ENCODE peak calls at places on chromosomes 2 and 18, in nine cellular contexts. V is mucosa of descending colon; E is ureter; Y is GM23338; B is activated naive CD4-positive, alpha-beta T cell; A is posterior vena cava; T is epithelial cell of prostate; Z is lower lobe of right lung; U is stimulated activated CD4-positive, alpha-beta T cell treated with anti-CD3 and anti-CD28 coated beads, Interleukin-4, amount 100 ng/mL, for 1 hour. Q is an unnamed sample.

GRCh38 chr18:22467760-22468553 is 50.2 kb upstream of the CTAGE1 start:
- DNase-seq in U (no peak), T (peak; percentile 99), A (peak; percentile 85), V (no peak), B (no peak), Z (no peak), Y (no peak), E (no peak), Q (peak; percentile 88)

GRCh38 chr2:105118960-105119359 is 81.1 kb downstream of the MRPS9 start:
- DNase-seq in T (no peak), B (no peak), Y (peak; percentile 73), A (no peak), V (no peak), U (no peak), Z (no peak), E (no peak), Q (no peak)

GRCh38 chr2:29113891-29114321 is 1.3 kb upstream of the CLIP4 start:
- DNase-seq in B (no peak), U (no peak), A (peak; percentile 86), Z (peak; percentile 80), V (peak; percentile 31), T (peak; percentile 71), E (peak; percentile 71), Y (no peak), Q (peak; percentile 46)

GRCh38 chr2:127511917-127512316 is 14.4 kb downstream of the IWS1 start:
- DNase-seq in U (no peak), E (no peak), Y (no peak), Z (no peak), B (no peak), V (no peak), T (no peak), A (no peak), Q (no peak)

GRCh38 chr18:57447154-57447621 is 12.0 kb downstream of the ONECUT2 start:
- DNase-seq in Y (peak; percentile 87), E (no peak), T (no peak), A (no peak), U (no peak), V (no peak), B (no peak), Z (no peak), Q (no peak)

GRCh38 chr2:202764991-202765390 is 106.6 kb downstream of the ICA1L start:
- DNase-seq in T (no peak), A (no peak), U (no peak), Z (no peak), B (no peak), E (no peak), Y (no peak), V (no peak), Q (no peak)

GRCh38 chr2:168655207-168655606 is 147.2 kb upstream of the NOSTRIN start:
- DNase-seq in A (no peak), Z (no peak), Y (no peak), V (no peak), E (no peak), T (no peak), U (no peak), B (no peak), Q (no peak)

GRCh38 chr2:97749611-97750010 is 36.2 kb downstream of the ZAP70 start:
- DNase-seq in Y (peak; percentile 18), U (no peak), T (no peak), E (no peak), Z (no peak), V (no peak), B (no peak), A (peak; percentile 67), Q (no peak)

GRCh38 chr2:173647681-173648350 is 293.1 kb downstream of the CDCA7 start:
- DNase-seq in Z (no peak), B (no peak), Y (no peak), V (no peak), A (no peak), T (no peak), E (no peak), U (no peak), Q (no peak)

GRCh38 chr2:231583982-231584381 is 8.7 kb upstream of the TEX44 start:
- DNase-seq in U (no peak), B (no peak), Y (peak; percentile 89), Z (peak; percentile 4), A (no peak), E (no peak), T (no peak), V (no peak), Q (no peak)

GRCh38 chr2:128684523-128684922 is 365.9 kb upstream of the HS6ST1 start:
- DNase-seq in T (no peak), A (no peak), U (no peak), B (no peak), Y (no peak), V (no peak), Z (no peak), E (no peak), Q (no peak)

GRCh38 chr18:78405763-78406162 is 573.9 kb upstream of the SALL3 start:
- DNase-seq in B (no peak), A (no peak), U (no peak), Z (no peak), T (no peak), Y (no peak), V (no peak), E (no peak), Q (no peak)

GRCh38 chr2:45169339-45170190 is 160.3 kb upstream of the SIX2 start:
- DNase-seq in B (no peak), A (no peak), U (no peak), Y (peak; percentile 70), Z (no peak), V (no peak), T (no peak), E (no peak), Q (no peak)

GRCh38 chr2:203534486-203535077 is 519 bp downstream of the RAPH1 start:
- DNase-seq in V (no peak), Y (no peak), E (peak; percentile 50), A (peak; percentile 85), B (no peak), U (peak; percentile 26), Z (no peak), T (no peak), Q (no peak)

GRCh38 chr2:212177724-212178123 is 360.9 kb downstream of the ERBB4 start:
- DNase-seq in V (no peak), U (no peak), A (no peak), Y (peak; percentile 72), Z (no peak), E (no peak), B (no peak), T (no peak), Q (no peak)

GRCh38 chr2:201698588-201699226 is at the start of gene MPP4:
- DNase-seq in V (no peak), B (no peak), Z (no peak), A (no peak), Y (no peak), U (no peak), E (no peak), T (no peak), Q (peak; percentile 65)

GRCh38 chr2:202494856-202495604 is 118.9 kb downstream of the BMPR2 start:
- DNase-seq in Y (peak; percentile 66), B (no peak), A (no peak), E (no peak), Z (no peak), U (no peak), T (no peak), V (no peak), Q (no peak)

GRCh38 chr18:77897606-77898005 is 648.0 kb downstream of the GALR1 start:
- DNase-seq in E (no peak), T (no peak), V (no peak), Z (no peak), A (no peak), U (no peak), B (no peak), Y (no peak), Q (no peak)

GRCh38 chr18:22858121-22858520 is 75.0 kb upstream of the RBBP8 start:
- DNase-seq in T (no peak), B (no peak), V (no peak), E (no peak), Z (no peak), U (no peak), A (no peak), Y (no peak), Q (no peak)

GRCh38 chr2:145874466-145874865 is 1354.5 kb upstream of the ZEB2 start:
- DNase-seq in Z (no peak), A (no peak), Y (no peak), V (no peak), U (no peak), B (no peak), T (no peak), E (no peak), Q (no peak)